ENCODE peak calls at places on chromosomes 6 and 20, in eight cellular contexts. A is cardiac muscle cell; L is endothelial cell; O is activated T-cell treated with anti-CD3 and anti-CD28 coated beads, Interleukin-2, amount 50 U/mL, for 4 hours; Y is NCI-H524; X is Panc1; P is AG09319; C is T follicular helper cell. U is an unnamed sample.

GRCh38 chr20:50931306-50932015 is at the start of gene ADNP:
- DNase-seq in L (peak), Y (peak), O (peak), P (peak), A (peak), X (peak), C (peak), U (peak)

GRCh38 chr20:31790401-31790800 is 28.8 kb upstream of the MYLK2 start:
- DNase-seq in A (peak), P (no peak), X (no peak), O (no peak), C (no peak), L (no peak), Y (no peak), U (no peak)

GRCh38 chr6:95978230-95978629 is 37.5 kb upstream of the FUT9 start:
- DNase-seq in Y (no peak), A (no peak), P (no peak), C (no peak), O (no peak), X (no peak), L (no peak), U (no peak)

GRCh38 chr20:3679749-3680700 is 1.8 kb downstream of the ADAM33 start:
- DNase-seq in A (peak), C (no peak), Y (no peak), X (no peak), P (peak), O (no peak), L (no peak), U (no peak)

GRCh38 chr6:107114872-107115694 is at the start of gene BEND3:
- DNase-seq in A (peak), L (peak), O (peak), C (peak), Y (no peak), X (no peak), P (no peak), U (peak)

GRCh38 chr6:71250050-71250689 is 38.4 kb upstream of the OGFRL1 start:
- DNase-seq in X (no peak), L (no peak), A (peak), O (no peak), P (peak), C (no peak), Y (no peak), U (no peak)

GRCh38 chr6:53857318-53858094 is 62.7 kb downstream of the LRRC1 start:
- DNase-seq in O (no peak), X (no peak), A (no peak), Y (no peak), P (no peak), C (no peak), L (no peak), U (no peak)

GRCh38 chr6:15358579-15359327 is 112.9 kb downstream of the JARID2 start:
- DNase-seq in Y (no peak), P (no peak), A (peak), O (no peak), X (no peak), C (no peak), L (no peak), U (peak)

GRCh38 chr20:20341371-20341770 is 26.5 kb upstream of the INSM1 start:
- DNase-seq in O (no peak), P (no peak), C (no peak), A (no peak), L (no peak), Y (no peak), X (no peak), U (no peak)

GRCh38 chr6:168374541-168375071 is 55.0 kb upstream of the DACT2 start:
- DNase-seq in P (no peak), X (no peak), L (no peak), O (no peak), A (no peak), Y (no peak), C (no peak), U (no peak)

GRCh38 chr6:82785206-82785605 is 280.4 kb downstream of the UBE3D start:
- DNase-seq in A (no peak), X (no peak), L (no peak), O (no peak), C (no peak), P (no peak), Y (no peak), U (no peak)

GRCh38 chr6:36127462-36128016 is 2.8 kb upstream of the MAPK13 start:
- DNase-seq in P (peak), Y (no peak), X (peak), A (peak), O (no peak), C (no peak), L (no peak), U (no peak)

GRCh38 chr6:13407709-13408695 is 79.4 kb downstream of the GFOD1 start:
- DNase-seq in C (no peak), Y (no peak), A (peak), X (no peak), O (no peak), L (no peak), P (peak), U (no peak)

GRCh38 chr6:136387316-136387715 is 97.7 kb upstream of the BCLAF1 start:
- DNase-seq in L (no peak), X (no peak), Y (no peak), A (no peak), O (no peak), P (no peak), C (no peak), U (no peak)

GRCh38 chr6:144346719-144347446 is 61.7 kb downstream of the UTRN start:
- DNase-seq in C (no peak), L (no peak), O (no peak), X (no peak), P (peak), A (peak), Y (no peak), U (no peak)

GRCh38 chr6:110874880-110875547 is 429 bp downstream of the AMD1 start:
- DNase-seq in L (peak), A (peak), O (peak), C (peak), X (no peak), P (no peak), Y (no peak), U (peak)

GRCh38 chr20:31835977-31836852 is 9.2 kb downstream of the FOXS1 start:
- DNase-seq in A (peak), C (no peak), Y (no peak), O (no peak), P (peak), X (no peak), L (no peak), U (no peak)

U was measured in NCI-H82.